ENCODE peak calls at places on chromosomes 7 and 10, in nine cellular contexts. C is stimulated activated CD8-positive, alpha-beta memory T cell treated with anti-CD3 and anti-CD28 coated beads, Interleukin-2, amount 100 ng/mL, for 1 hour; W is T-helper 9 cell; N is lower lobe of right lung; V is RKO; A is iris pigment epithelial cell; D is activated gamma-delta T cell treated with anti-CD3 and anti-CD28 coated beads, Interleukin-2, amount 50 U/mL, for 16 hours; Y is NCI-H460; J is T-helper 2 cell. H is an unnamed sample.

GRCh38 chr7:102072636-102073209 is 213.9 kb upstream of the SH2B2 start:
- DNase-seq in Y (no peak), V (no peak), A (no peak), C (no peak), J (no peak), D (no peak), W (no peak), N (no peak), H (no peak)

GRCh38 chr7:50591480-50592438 is 26.6 kb upstream of the DDC start:
- DNase-seq in V (no peak), D (no peak), C (no peak), J (no peak), N (no peak), A (no peak), W (no peak), Y (no peak), H (no peak)

GRCh38 chr10:129888784-129889616 is 75.1 kb downstream of the EBF3 start:
- DNase-seq in A (peak), W (peak), C (no peak), J (no peak), D (peak), Y (peak), N (no peak), V (peak), H (peak)

GRCh38 chr7:51602321-51602720 is 285.7 kb upstream of the COBL start:
- DNase-seq in C (no peak), N (no peak), D (no peak), W (no peak), V (no peak), A (no peak), J (no peak), Y (no peak), H (no peak)

GRCh38 chr10:50610364-50610763 is 13.4 kb downstream of the SGMS1 start:
- DNase-seq in V (no peak), W (no peak), Y (no peak), C (no peak), N (no peak), A (no peak), D (no peak), J (no peak), H (no peak)

GRCh38 chr7:55977831-55978230 is 13.4 kb downstream of the NIPSNAP2 start:
- DNase-seq in V (no peak), D (no peak), N (no peak), A (peak), C (no peak), J (no peak), Y (no peak), W (no peak), H (no peak)

GRCh38 chr10:71513896-71514295 is 117.2 kb downstream of the CDH23 start:
- DNase-seq in J (no peak), A (no peak), D (no peak), V (no peak), Y (no peak), W (no peak), C (no peak), N (no peak), H (no peak)

GRCh38 chr7:8176370-8177081 is 85.4 kb downstream of the ICA1 start:
- DNase-seq in V (no peak), Y (no peak), W (peak), N (no peak), A (no peak), C (peak), J (peak), D (peak), H (no peak)

GRCh38 chr7:73850212-73850611 is 7.9 kb upstream of the METTL27 start:
- DNase-seq in A (no peak), N (no peak), V (no peak), W (no peak), C (no peak), Y (no peak), J (no peak), D (no peak), H (no peak)

GRCh38 chr10:123081896-123082295 is 53.9 kb upstream of the HMX3 start:
- DNase-seq in N (no peak), A (no peak), W (no peak), D (no peak), Y (no peak), C (no peak), V (no peak), J (no peak), H (no peak)

GRCh38 chr7:157944051-157944450 is 607.2 kb downstream of the DNAJB6 start:
- DNase-seq in C (no peak), D (no peak), Y (no peak), V (no peak), J (no peak), N (no peak), A (no peak), W (no peak), H (no peak)

GRCh38 chr7:132402096-132402495 is 174.2 kb downstream of the PLXNA4 start:
- DNase-seq in J (no peak), W (no peak), D (no peak), Y (no peak), A (no peak), C (no peak), V (no peak), N (no peak), H (no peak)

GRCh38 chr10:16195178-16195769 is 241.5 kb upstream of the PTER start:
- DNase-seq in A (no peak), W (no peak), D (no peak), N (no peak), J (no peak), V (no peak), Y (no peak), C (no peak), H (no peak)

GRCh38 chr10:49649294-49649693 is 30.2 kb upstream of the C10orf53 start:
- DNase-seq in W (no peak), C (no peak), A (peak), V (no peak), N (no peak), D (no peak), J (no peak), Y (no peak), H (peak)

GRCh38 chr7:46229409-46229808 is 308.3 kb upstream of the IGFBP3 start:
- DNase-seq in V (peak), C (no peak), J (no peak), D (no peak), Y (peak), W (no peak), A (peak), N (no peak), H (no peak)

GRCh38 chr7:51587600-51587999 is 271.0 kb upstream of the COBL start:
- DNase-seq in W (no peak), Y (no peak), J (no peak), V (no peak), D (no peak), N (no peak), C (no peak), A (no peak), H (no peak)

GRCh38 chr10:24385776-24386175 is 176.8 kb downstream of the KIAA1217 start:
- DNase-seq in D (no peak), C (no peak), W (no peak), V (no peak), N (no peak), J (no peak), A (peak), Y (no peak), H (peak)